ENCODE peak calls at places on chromosomes 4 and X, in six cellular contexts. I, X, K, U, O and Q are unnamed samples.
A peak's percentile ranks its signal among the peaks of the same experiment; 100 is the strongest.

GRCh38 chrX:35722128-35722527 is 76.0 kb upstream of the MAGEB16 start:
- DNase-seq in K (no peak), U (no peak), O (no peak), I (no peak), X (no peak), Q (no peak)

GRCh38 chr4:123631699-123632098 is 235.1 kb downstream of the SPRY1 start:
- DNase-seq in K (no peak), U (no peak), X (no peak), O (no peak), I (no peak), Q (no peak)

GRCh38 chr4:3046149-3046548 is 28.2 kb downstream of the HTT-AS start:
- DNase-seq in K (no peak), U (no peak), I (no peak), X (no peak), O (no peak), Q (no peak)

GRCh38 chr4:159224412-159224811 is 121.5 kb downstream of the RAPGEF2 start:
- DNase-seq in I (no peak), K (no peak), O (peak; percentile 19), U (no peak), X (no peak), Q (no peak)

GRCh38 chr4:138975225-138975624 is 40.4 kb upstream of the NOCT start:
- DNase-seq in U (no peak), I (no peak), X (no peak), K (no peak), O (no peak), Q (no peak)

GRCh38 chrX:51803833-51804232 is 60.6 kb downstream of the GSPT2 start:
- DNase-seq in K (no peak), I (no peak), U (no peak), O (no peak), X (no peak), Q (no peak)

GRCh38 chr4:2059726-2060577 is 825 bp downstream of the NAT8L start:
- DNase-seq in O (no peak), U (peak; percentile 82), I (no peak), K (no peak), X (no peak), Q (peak; percentile 59)

GRCh38 chrX:37825225-37825842 is 22.0 kb downstream of the DYNLT3 start:
- DNase-seq in U (peak; percentile 12), K (no peak), O (peak; percentile 8), I (peak; percentile 8), X (no peak), Q (peak; percentile 51)

GRCh38 chrX:74450803-74451449 is 29.6 kb downstream of the SLC16A2 start:
- DNase-seq in I (peak; percentile 10), U (no peak), K (no peak), O (no peak), X (no peak), Q (no peak)

GRCh38 chr4:10893417-10893816 is 208.8 kb upstream of the CLNK start:
- DNase-seq in U (no peak), X (peak; percentile 7), O (no peak), I (no peak), K (peak; percentile 3), Q (no peak)

GRCh38 chr4:76498550-76498949 is 63.5 kb downstream of the SHROOM3 start:
- DNase-seq in O (peak; percentile 70), U (no peak), I (no peak), X (no peak), K (no peak), Q (no peak)

GRCh38 chr4:47744253-47744652 is 93.6 kb downstream of the CORIN start:
- DNase-seq in X (no peak), O (no peak), I (no peak), K (no peak), U (no peak), Q (no peak)

GRCh38 chr4:8710416-8710815 is 117.9 kb downstream of the CPZ start:
- DNase-seq in O (no peak), X (no peak), K (no peak), U (peak; percentile 9), I (no peak), Q (no peak)

GRCh38 chr4:168540865-168541607 is 44.2 kb downstream of the PALLD start:
- DNase-seq in I (peak; percentile 36), O (no peak), X (no peak), K (no peak), U (no peak), Q (no peak)

GRCh38 chr4:2362286-2363055 is 56.0 kb downstream of the ZFYVE28 start:
- DNase-seq in I (no peak), O (no peak), X (no peak), K (no peak), U (no peak), Q (no peak)

GRCh38 chr4:152257601-152258066 is 278.3 kb downstream of the FBXW7 start:
- DNase-seq in U (no peak), O (peak; percentile 4), X (no peak), I (no peak), K (no peak), Q (no peak)

GRCh38 chr4:145829629-145830395 is 108.8 kb downstream of the ZNF827 start:
- DNase-seq in I (no peak), U (no peak), X (no peak), K (no peak), O (no peak), Q (no peak)

GRCh38 chr4:116796022-116796421 is 289.4 kb downstream of the TRAM1L1 start:
- DNase-seq in X (no peak), K (peak; percentile 9), I (no peak), O (no peak), U (no peak), Q (no peak)

GRCh38 chr4:58042176-58042575 is 932.0 kb upstream of the IGFBP7 start:
- DNase-seq in U (no peak), I (no peak), K (no peak), O (no peak), X (no peak), Q (no peak)
- TF ChIP-seq RAD21 in U (no peak), I (no peak), K (no peak), O (no peak), X (no peak), Q (no peak)

DNA sequence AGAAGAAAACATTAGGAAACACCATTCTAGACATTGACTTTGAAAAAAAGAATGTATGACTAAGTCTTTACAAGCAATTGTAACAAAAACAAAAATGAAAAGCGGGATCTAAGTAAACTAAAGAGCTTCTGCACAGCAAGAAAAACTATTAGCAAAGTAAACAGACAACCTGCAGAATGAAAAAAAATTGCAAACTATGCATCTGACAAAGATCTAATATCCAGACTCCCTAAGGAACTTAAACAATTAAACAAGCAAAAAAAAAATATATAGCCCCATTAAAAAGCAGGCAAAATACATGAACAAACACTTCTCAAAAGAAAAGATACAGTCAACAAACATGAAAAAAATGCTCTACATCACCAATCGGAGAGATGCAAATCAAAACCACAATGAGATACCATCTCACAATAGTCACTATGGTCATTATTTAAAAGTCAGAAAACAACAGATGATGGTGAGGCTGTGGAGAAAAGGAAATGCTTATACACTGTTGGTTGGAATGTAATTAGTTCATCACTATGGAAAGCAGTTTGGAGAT is 168.1 kb downstream of the EPHA5 start:
- DNase-seq in U (no peak), X (no peak), O (no peak), I (no peak), K (no peak), Q (no peak)
- H3K27ac ChIP-seq in U (no peak overlapping the region), X (no peak overlapping the region), O (no peak overlapping the region), I (no peak overlapping the region), K (no peak overlapping the region), Q (no peak overlapping the region)

GRCh38 chr4:40040908-40041307 is 15.7 kb upstream of the N4BP2 start:
- DNase-seq in X (no peak), O (no peak), U (no peak), K (no peak), I (no peak), Q (no peak)

GRCh38 chr4:40033603-40034002 is 23.0 kb upstream of the N4BP2 start:
- DNase-seq in O (no peak), X (no peak), K (no peak), U (no peak), I (no peak), Q (no peak)

GRCh38 chr4:40043786-40044185 is 12.9 kb upstream of the N4BP2 start:
- DNase-seq in K (no peak), U (no peak), I (no peak), O (no peak), X (no peak), Q (no peak)

DNA sequence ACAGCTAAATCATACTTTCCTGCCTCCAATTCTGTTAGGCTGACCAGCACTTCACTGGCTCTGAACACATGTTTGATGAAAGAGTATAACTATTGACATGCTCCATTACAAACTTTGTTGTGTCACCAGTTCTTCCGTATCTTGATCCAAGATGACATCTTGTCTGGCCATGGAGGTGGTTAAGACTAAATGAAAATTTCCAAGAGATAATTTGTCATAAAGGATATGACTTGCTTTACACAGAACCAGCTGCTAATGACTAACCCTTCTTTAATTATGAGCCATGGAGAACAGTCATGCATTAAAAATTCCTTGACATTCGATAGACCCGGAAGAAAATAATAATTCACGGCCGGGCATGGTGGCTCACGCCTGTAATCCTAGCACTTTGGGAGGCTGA is 17.7 kb upstream of the N4BP2 start:
- DNase-seq in O (no peak), U (no peak), K (no peak), X (no peak), I (no peak), Q (no peak)
- TF ChIP-seq SIN3A in O (no peak), U (no peak), K (no peak), X (no peak), I (no peak), Q (no peak)

DNA sequence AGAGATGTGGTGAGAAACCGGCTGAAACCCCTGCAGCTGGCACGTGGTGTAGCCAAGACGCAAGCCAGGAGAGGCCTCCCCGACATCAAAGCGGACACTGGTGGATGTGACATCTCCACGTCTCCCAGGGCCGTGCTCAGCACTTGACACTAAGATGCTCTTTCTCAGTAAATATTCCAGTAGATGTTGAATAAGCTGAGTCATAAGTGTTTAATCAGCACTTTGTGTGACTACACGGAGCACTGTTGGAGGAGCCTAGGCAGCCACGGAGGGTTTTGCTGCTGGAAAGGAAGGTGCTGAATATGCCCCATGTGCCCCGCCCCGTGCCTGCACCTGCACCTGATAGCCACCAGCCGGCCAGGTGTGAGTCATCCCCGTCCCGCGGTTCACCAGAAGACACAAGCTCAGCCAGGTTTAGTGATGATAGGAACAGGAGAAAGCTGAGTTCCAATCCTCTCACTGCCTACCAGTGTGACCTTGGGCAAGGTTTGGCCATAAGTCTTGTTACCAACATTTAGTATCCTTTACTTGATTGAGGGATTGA is 29.0 kb upstream of the C4orf50 start:
- DNase-seq in U (no peak), O (no peak), X (no peak), K (no peak), I (peak; percentile 36), Q (no peak)
- TF ChIP-seq RAD21 in U (no peak), O (no peak), X (no peak), K (peak; percentile 29), I (no peak), Q (no peak)